ENCODE peak calls at places on chromosomes 16 and 17, in seven cellular contexts. One of them, this sample, is unnamed.

GRCh38 chr17:67063146-67063545 is 18.8 kb downstream of the CACNG1 start:
- DNase-seq in GM12878: no peak
- DNase-seq in breast epithelium: no peak
- DNase-seq in spleen: no peak
- DNase-seq in sigmoid colon: no peak
- DNase-seq in GM23338: no peak
- DNase-seq in stomach: no peak
- DNase-seq in this sample: no peak

GRCh38 chr16:15836074-15836473 is 20.8 kb downstream of the MYH11 start:
- DNase-seq in breast epithelium: no peak
- DNase-seq in GM12878: no peak
- DNase-seq in sigmoid colon: no peak
- DNase-seq in spleen: no peak
- DNase-seq in GM23338: no peak
- DNase-seq in stomach: no peak
- DNase-seq in this sample: no peak

GRCh38 chr17:54404259-54404658 is 496.4 kb upstream of the TOM1L1 start:
- DNase-seq in breast epithelium: no peak
- DNase-seq in sigmoid colon: no peak
- DNase-seq in stomach: no peak
- DNase-seq in GM12878: no peak
- DNase-seq in GM23338: no peak
- DNase-seq in spleen: no peak
- DNase-seq in this sample: no peak

GRCh38 chr17:16422416-16422815 is 7.0 kb downstream of the TRPV2 start:
- DNase-seq in spleen: no peak
- DNase-seq in GM12878: no peak
- DNase-seq in stomach: no peak
- DNase-seq in GM23338: no peak
- DNase-seq in sigmoid colon: no peak
- DNase-seq in breast epithelium: no peak
- DNase-seq in this sample: no peak

GRCh38 chr17:33871720-33872535 is 383.2 kb upstream of the CCL2 start:
- DNase-seq in GM23338: no peak
- DNase-seq in sigmoid colon: no peak
- DNase-seq in GM12878: no peak
- DNase-seq in stomach: no peak
- DNase-seq in spleen: no peak
- DNase-seq in breast epithelium: no peak
- DNase-seq in this sample: no peak

GRCh38 chr16:21083729-21084268 is 66.8 kb downstream of the DNAH3 start:
- DNase-seq in stomach: peak; percentile 71
- DNase-seq in GM23338: peak; percentile 93
- DNase-seq in spleen: peak; percentile 79
- DNase-seq in sigmoid colon: peak; percentile 76
- DNase-seq in GM12878: no peak
- DNase-seq in breast epithelium: no peak
- DNase-seq in this sample: peak; percentile 37

GRCh38 chr16:14325921-14326401 is 254.8 kb downstream of the MRTFB start:
- DNase-seq in sigmoid colon: no peak
- DNase-seq in spleen: no peak
- DNase-seq in GM12878: no peak
- DNase-seq in breast epithelium: no peak
- DNase-seq in GM23338: no peak
- DNase-seq in stomach: no peak
- DNase-seq in this sample: no peak

GRCh38 chr16:31112711-31113419 is 4.6 kb upstream of the KAT8 start:
- DNase-seq in sigmoid colon: no peak
- DNase-seq in GM12878: no peak
- DNase-seq in stomach: no peak
- DNase-seq in breast epithelium: no peak
- DNase-seq in GM23338: no peak
- DNase-seq in spleen: no peak
- DNase-seq in this sample: no peak

GRCh38 chr17:73770115-73770848 is 126.0 kb upstream of the SDK2 start:
- DNase-seq in breast epithelium: peak; percentile 65
- DNase-seq in spleen: no peak
- DNase-seq in GM23338: no peak
- DNase-seq in stomach: peak; percentile 81
- DNase-seq in sigmoid colon: peak; percentile 93
- DNase-seq in GM12878: no peak
- DNase-seq in this sample: peak; percentile 66

GRCh38 chr17:31388770-31389672 is 2.5 kb upstream of the RAB11FIP4 start:
- DNase-seq in spleen: no peak
- DNase-seq in GM23338: peak; percentile 76
- DNase-seq in breast epithelium: no peak
- DNase-seq in stomach: peak; percentile 26
- DNase-seq in GM12878: no peak
- DNase-seq in sigmoid colon: no peak
- DNase-seq in this sample: no peak

GRCh38 chr17:44898768-44899073 is 524 bp downstream of the EFTUD2 start:
- DNase-seq in GM12878: no peak
- DNase-seq in stomach: no peak
- DNase-seq in GM23338: peak; percentile 61
- DNase-seq in spleen: no peak
- DNase-seq in sigmoid colon: no peak
- DNase-seq in breast epithelium: no peak
- DNase-seq in this sample: no peak

GRCh38 chr17:67474081-67474661 is 97.1 kb downstream of the PITPNC1 start:
- DNase-seq in breast epithelium: no peak
- DNase-seq in GM23338: peak; percentile 47
- DNase-seq in sigmoid colon: peak; percentile 77
- DNase-seq in spleen: no peak
- DNase-seq in stomach: no peak
- DNase-seq in GM12878: no peak
- DNase-seq in this sample: peak; percentile 5

GRCh38 chr17:12637015-12637414 is 28.7 kb upstream of the MYOCD start:
- DNase-seq in stomach: no peak
- DNase-seq in GM23338: no peak
- DNase-seq in GM12878: no peak
- DNase-seq in sigmoid colon: no peak
- DNase-seq in breast epithelium: no peak
- DNase-seq in spleen: no peak
- DNase-seq in this sample: no peak

GRCh38 chr17:3475812-3476686 is at the start of gene ASPA:
- DNase-seq in GM12878: no peak
- DNase-seq in sigmoid colon: no peak
- DNase-seq in stomach: no peak
- DNase-seq in spleen: no peak
- DNase-seq in breast epithelium: no peak
- DNase-seq in GM23338: no peak
- DNase-seq in this sample: no peak

GRCh38 chr16:3158498-3159314 is 23.9 kb downstream of the ZNF213 start:
- DNase-seq in stomach: peak; percentile 90
- DNase-seq in spleen: peak; percentile 95
- DNase-seq in GM12878: no peak
- DNase-seq in breast epithelium: peak; percentile 98
- DNase-seq in sigmoid colon: peak; percentile 95
- DNase-seq in GM23338: peak; percentile 93
- DNase-seq in this sample: peak; percentile 89

GRCh38 chr16:60127196-60127595 is 1393.1 kb upstream of the GOT2 start:
- DNase-seq in GM12878: no peak
- DNase-seq in breast epithelium: no peak
- DNase-seq in stomach: no peak
- DNase-seq in spleen: no peak
- DNase-seq in GM23338: no peak
- DNase-seq in sigmoid colon: no peak
- DNase-seq in this sample: no peak

GRCh38 chr17:77926967-77927366 is 31.5 kb upstream of the TNRC6C start:
- DNase-seq in spleen: no peak
- DNase-seq in breast epithelium: no peak
- DNase-seq in GM23338: no peak
- DNase-seq in sigmoid colon: peak; percentile 5
- DNase-seq in GM12878: no peak
- DNase-seq in stomach: no peak
- DNase-seq in this sample: no peak

GRCh38 chr17:38467491-38467890 is 39.2 kb downstream of the ARHGAP23 start:
- DNase-seq in sigmoid colon: no peak
- DNase-seq in stomach: no peak
- DNase-seq in breast epithelium: no peak
- DNase-seq in GM23338: no peak
- DNase-seq in spleen: no peak
- DNase-seq in GM12878: no peak
- DNase-seq in this sample: no peak

DNA sequence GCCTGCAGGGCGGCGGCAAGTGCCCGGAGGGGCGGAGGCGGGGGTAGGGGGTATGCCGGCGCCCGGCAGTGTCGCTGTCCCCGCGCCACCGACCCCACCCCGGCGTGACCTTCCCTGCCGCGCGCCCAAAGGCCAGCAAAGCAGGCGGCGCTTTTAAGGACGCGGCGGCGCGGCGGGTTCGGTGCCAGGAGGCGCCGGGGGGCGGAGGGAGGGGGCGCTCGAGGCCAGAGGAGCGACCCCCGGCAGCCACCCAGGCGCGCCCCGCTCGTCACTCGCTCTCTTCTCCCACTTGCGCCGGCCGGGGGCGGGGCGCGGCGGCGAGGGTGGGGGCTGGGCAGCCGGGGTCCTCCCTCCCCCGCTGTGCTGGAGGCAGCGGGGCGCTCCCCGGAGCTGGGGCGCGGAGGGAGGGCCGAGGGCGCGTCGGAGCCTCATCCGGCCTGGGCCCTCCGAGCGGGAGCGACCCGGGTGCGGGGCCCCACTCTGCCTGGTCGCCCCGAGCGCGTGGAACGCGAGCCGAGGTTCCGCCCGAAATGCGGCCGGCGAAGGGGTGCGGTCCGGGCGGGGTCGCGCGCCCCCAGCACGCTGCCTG is 8.5 kb upstream of the BAHCC1 start:
- DNase-seq in breast epithelium: no peak
- DNase-seq in sigmoid colon: no peak
- DNase-seq in GM23338: peak; percentile 43
- DNase-seq in GM12878: no peak
- DNase-seq in stomach: peak; percentile 56
- DNase-seq in spleen: no peak
- DNase-seq in this sample: no peak
- H3K27ac ChIP-seq in breast epithelium: peak overlapping the region; percentile 96
- H3K27ac ChIP-seq in sigmoid colon: peak overlapping the region; percentile 93
- H3K27ac ChIP-seq in GM23338: no peak overlapping the region
- H3K27ac ChIP-seq in GM12878: no peak overlapping the region
- H3K27ac ChIP-seq in stomach: peak overlapping the region; percentile 99
- H3K27ac ChIP-seq in spleen: peak overlapping the region; percentile 90
- H3K27ac ChIP-seq in this sample: peak overlapping the region; percentile 99

DNA sequence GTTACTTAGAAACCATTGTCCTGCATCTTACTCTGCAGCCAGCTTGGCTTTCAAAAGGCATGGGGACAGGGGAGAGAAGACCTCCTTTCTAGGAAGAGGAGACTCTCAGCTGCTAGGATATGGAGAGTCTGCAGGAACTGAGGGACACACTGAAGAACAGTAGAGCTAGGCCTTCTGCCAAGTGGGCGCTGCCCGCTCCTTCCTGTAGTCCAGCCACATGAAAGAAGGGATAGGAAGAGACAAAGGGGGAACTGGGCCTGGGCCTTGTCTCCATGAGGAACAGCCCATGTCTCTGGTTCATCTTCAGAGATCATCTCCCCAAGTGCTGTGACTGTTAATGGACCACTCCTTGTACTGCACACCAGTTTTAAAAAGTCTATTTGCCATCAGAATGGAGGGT is 78.4 kb downstream of the SYCE1L start:
- DNase-seq in spleen: no peak
- DNase-seq in GM12878: no peak
- DNase-seq in GM23338: no peak
- DNase-seq in stomach: no peak
- DNase-seq in breast epithelium: no peak
- DNase-seq in sigmoid colon: no peak
- DNase-seq in this sample: no peak
- H3K27me3 ChIP-seq in spleen: no peaks in the 10 kb centered on the region
- H3K27me3 ChIP-seq in GM12878: no peaks in the 10 kb centered on the region
- H3K27me3 ChIP-seq in GM23338: no peaks in the 10 kb centered on the region
- H3K27me3 ChIP-seq in stomach: no peaks in the 10 kb centered on the region
- H3K27me3 ChIP-seq in breast epithelium: no peaks in the 10 kb centered on the region
- H3K27me3 ChIP-seq in sigmoid colon: no peaks in the 10 kb centered on the region
- H3K27me3 ChIP-seq in this sample: no peaks in the 10 kb centered on the region

GRCh38 chr16:74304835-74305176 is 8.2 kb downstream of the PSMD7 start:
- DNase-seq in sigmoid colon: no peak
- DNase-seq in stomach: no peak
- DNase-seq in GM23338: no peak
- DNase-seq in GM12878: no peak
- DNase-seq in breast epithelium: no peak
- DNase-seq in spleen: no peak
- DNase-seq in this sample: no peak

GRCh38 chr16:74304164-74304834 is 7.7 kb downstream of the PSMD7 start:
- DNase-seq in GM23338: peak; percentile 35
- DNase-seq in breast epithelium: no peak
- DNase-seq in spleen: no peak
- DNase-seq in GM12878: no peak
- DNase-seq in sigmoid colon: no peak
- DNase-seq in stomach: no peak
- DNase-seq in this sample: no peak

GRCh38 chr16:74307383-74307782 is 10.8 kb downstream of the PSMD7 start:
- DNase-seq in GM23338: no peak
- DNase-seq in spleen: no peak
- DNase-seq in stomach: no peak
- DNase-seq in breast epithelium: no peak
- DNase-seq in sigmoid colon: no peak
- DNase-seq in GM12878: no peak
- DNase-seq in this sample: no peak

GRCh38 chr16:74305286-74305685 is 8.7 kb downstream of the PSMD7 start:
- DNase-seq in GM12878: no peak
- DNase-seq in stomach: no peak
- DNase-seq in sigmoid colon: no peak
- DNase-seq in spleen: no peak
- DNase-seq in breast epithelium: no peak
- DNase-seq in GM23338: no peak
- DNase-seq in this sample: no peak

GRCh38 chr16:74305978-74306784 is 9.6 kb downstream of the PSMD7 start:
- DNase-seq in GM12878: no peak
- DNase-seq in sigmoid colon: no peak
- DNase-seq in stomach: no peak
- DNase-seq in breast epithelium: no peak
- DNase-seq in spleen: no peak
- DNase-seq in GM23338: no peak
- DNase-seq in this sample: no peak
- TF ChIP-seq POLR2AphosphoS5 in GM12878: peak; percentile 23
- TF ChIP-seq POLR2AphosphoS5 in sigmoid colon: peak; percentile 7
- TF ChIP-seq POLR2AphosphoS5 in stomach: no peak
- TF ChIP-seq POLR2AphosphoS5 in breast epithelium: no peak
- TF ChIP-seq POLR2AphosphoS5 in spleen: no peak
- TF ChIP-seq POLR2AphosphoS5 in GM23338: no peak
- TF ChIP-seq POLR2AphosphoS5 in this sample: no peak

GRCh38 chr16:72098936-72099335 is 5.3 kb downstream of the DHX38 start:
- DNase-seq in sigmoid colon: no peak
- DNase-seq in stomach: no peak
- DNase-seq in breast epithelium: no peak
- DNase-seq in spleen: no peak
- DNase-seq in GM23338: peak; percentile 36
- DNase-seq in GM12878: no peak
- DNase-seq in this sample: no peak

GRCh38 chr16:72091217-72091616 is 2.2 kb downstream of the TXNL4B start:
- DNase-seq in breast epithelium: no peak
- DNase-seq in stomach: no peak
- DNase-seq in GM23338: no peak
- DNase-seq in spleen: no peak
- DNase-seq in sigmoid colon: no peak
- DNase-seq in GM12878: no peak
- DNase-seq in this sample: no peak

GRCh38 chr16:72093448-72094265 is at the start of the genes DHX38 and TXNL4B:
- DNase-seq in GM12878: peak; percentile 98
- DNase-seq in stomach: peak; percentile 95
- DNase-seq in GM23338: peak; percentile 99
- DNase-seq in spleen: peak; percentile 96
- DNase-seq in sigmoid colon: peak; percentile 97
- DNase-seq in breast epithelium: peak; percentile 90
- DNase-seq in this sample: peak; percentile 97

GRCh38 chr16:72094266-72094610 is 591 bp downstream of the DHX38 start:
- DNase-seq in stomach: no peak
- DNase-seq in GM12878: no peak
- DNase-seq in breast epithelium: no peak
- DNase-seq in sigmoid colon: no peak
- DNase-seq in spleen: no peak
- DNase-seq in GM23338: peak; percentile 40
- DNase-seq in this sample: no peak

GRCh38 chr16:72092832-72093447 is 480 bp downstream of the TXNL4B start:
- DNase-seq in GM12878: no peak
- DNase-seq in spleen: peak; percentile 77
- DNase-seq in stomach: no peak
- DNase-seq in GM23338: peak; percentile 45
- DNase-seq in sigmoid colon: no peak
- DNase-seq in breast epithelium: no peak
- DNase-seq in this sample: no peak
- H3K27ac ChIP-seq in GM12878: peak overlapping the region; percentile 78
- H3K27ac ChIP-seq in spleen: peak overlapping the region; percentile 96
- H3K27ac ChIP-seq in stomach: peak overlapping the region; percentile 94
- H3K27ac ChIP-seq in GM23338: no peak overlapping the region
- H3K27ac ChIP-seq in sigmoid colon: peak overlapping the region; percentile 91
- H3K27ac ChIP-seq in breast epithelium: peak overlapping the region; percentile 88
- H3K27ac ChIP-seq in this sample: peak overlapping the region; percentile 83

This sample was measured in prostate gland.